ENCODE peak calls at places on chromosomes 7 and 10, in four cellular contexts. H is stimulated activated CD8-positive, alpha-beta memory T cell treated with anti-CD3 and anti-CD28 coated beads, Interleukin-12 subunit alpha, Interleukin-12 subunit beta, amount 100 ng/mL, for 4 hours; O is iris pigment epithelial cell; E is DMS 273 treated with DMSO at 0.1 percent for 48 hours. K is an unnamed sample.

GRCh38 chr10:119429771-119430170 is 112.7 kb downstream of the RGS10 start:
- DNase-seq in H (no peak), O (no peak), E (no peak), K (no peak)

GRCh38 chr7:30896041-30896440 is 15.6 kb upstream of the AQP1 start:
- DNase-seq in H (no peak), O (no peak), E (no peak), K (no peak)

GRCh38 chr10:112951349-112952281 is 1.6 kb downstream of the TCF7L2 start:
- DNase-seq in H (peak), O (peak), E (no peak), K (peak)

GRCh38 chr7:748446-748845 is 21.4 kb upstream of the PRKAR1B start:
- DNase-seq in H (no peak), O (no peak), E (no peak), K (no peak)

GRCh38 chr7:142956951-142957623 is 5.1 kb downstream of the KEL start:
- DNase-seq in H (no peak), O (peak), E (no peak), K (no peak)

GRCh38 chr7:74097937-74098614 is 14.5 kb downstream of the LIMK1 start:
- DNase-seq in H (no peak), O (peak), E (no peak), K (no peak)

GRCh38 chr7:139682136-139683013 is 95.4 kb downstream of the HIPK2 start:
- DNase-seq in H (no peak), O (peak), E (no peak), K (peak)

GRCh38 chr7:138465046-138465445 is 5.0 kb downstream of the TRIM24 start:
- DNase-seq in H (no peak), O (no peak), E (no peak), K (no peak)

GRCh38 chr10:73858013-73858708 is 16.2 kb downstream of the CAMK2G start:
- DNase-seq in H (no peak), O (peak), E (no peak), K (no peak)

GRCh38 chr10:64430690-64431323 is 909.6 kb downstream of the REEP3 start:
- DNase-seq in H (no peak), O (no peak), E (peak), K (no peak)